ENCODE peak calls at places on chromosomes 11 and 22, in nine cellular contexts. One of them, this sample, is unnamed. For H3K4me1, the result is how much of the 10 kb centered on the place peaks cover.

GRCh38 chr11:94504689-94505293 is 7.5 kb upstream of the C11orf97 start:
- DNase-seq in lower lobe of right lung: no peak
- DNase-seq in small intestine: peak
- DNase-seq in heart right ventricle: no peak
- DNase-seq in ovary: no peak
- DNase-seq in esophagus muscularis mucosa: no peak
- DNase-seq in K562: peak
- DNase-seq in left lung: no peak
- DNase-seq in GM23338: peak
- DNase-seq in this sample: peak

GRCh38 chr11:64447717-64448598 is 89.0 kb downstream of the RPS6KA4 start:
- DNase-seq in esophagus muscularis mucosa: no peak
- DNase-seq in lower lobe of right lung: peak
- DNase-seq in left lung: no peak
- DNase-seq in K562: no peak
- DNase-seq in GM23338: peak
- DNase-seq in heart right ventricle: peak
- DNase-seq in small intestine: peak
- DNase-seq in ovary: no peak
- DNase-seq in this sample: peak

GRCh38 chr11:61158691-61159381 is 2.4 kb downstream of the VPS37C start:
- DNase-seq in ovary: no peak
- DNase-seq in lower lobe of right lung: no peak
- DNase-seq in small intestine: peak
- DNase-seq in K562: no peak
- DNase-seq in GM23338: no peak
- DNase-seq in left lung: no peak
- DNase-seq in heart right ventricle: no peak
- DNase-seq in esophagus muscularis mucosa: no peak
- DNase-seq in this sample: no peak

GRCh38 chr22:42945736-42946135 is 69.2 kb downstream of the PACSIN2 start:
- DNase-seq in small intestine: no peak
- DNase-seq in esophagus muscularis mucosa: no peak
- DNase-seq in ovary: no peak
- DNase-seq in GM23338: peak
- DNase-seq in lower lobe of right lung: no peak
- DNase-seq in left lung: no peak
- DNase-seq in heart right ventricle: no peak
- DNase-seq in K562: peak
- DNase-seq in this sample: no peak

GRCh38 chr11:64810891-64811272 is 531 bp upstream of the MEN1 start:
- DNase-seq in esophagus muscularis mucosa: no peak
- DNase-seq in heart right ventricle: no peak
- DNase-seq in left lung: no peak
- DNase-seq in K562: no peak
- DNase-seq in lower lobe of right lung: no peak
- DNase-seq in small intestine: peak
- DNase-seq in GM23338: peak
- DNase-seq in ovary: no peak
- DNase-seq in this sample: no peak

GRCh38 chr11:92251980-92252379 is 27.4 kb downstream of the FAT3 start:
- DNase-seq in GM23338: no peak
- DNase-seq in K562: no peak
- DNase-seq in small intestine: no peak
- DNase-seq in heart right ventricle: no peak
- DNase-seq in esophagus muscularis mucosa: no peak
- DNase-seq in ovary: no peak
- DNase-seq in lower lobe of right lung: no peak
- DNase-seq in left lung: no peak
- DNase-seq in this sample: peak

GRCh38 chr11:20131744-20132666 is 28.3 kb downstream of the DBX1 start:
- DNase-seq in GM23338: peak
- DNase-seq in K562: peak
- DNase-seq in esophagus muscularis mucosa: no peak
- DNase-seq in lower lobe of right lung: peak
- DNase-seq in heart right ventricle: peak
- DNase-seq in small intestine: peak
- DNase-seq in ovary: peak
- DNase-seq in left lung: peak
- DNase-seq in this sample: peak

GRCh38 chr11:17410606-17411379 is 22.3 kb upstream of the KCNJ11 start:
- DNase-seq in lower lobe of right lung: peak
- DNase-seq in esophagus muscularis mucosa: no peak
- DNase-seq in K562: no peak
- DNase-seq in ovary: no peak
- DNase-seq in heart right ventricle: no peak
- DNase-seq in left lung: no peak
- DNase-seq in small intestine: peak
- DNase-seq in GM23338: no peak
- DNase-seq in this sample: no peak

GRCh38 chr11:44246726-44247125 is 63.2 kb downstream of the ALX4 start:
- DNase-seq in esophagus muscularis mucosa: peak
- DNase-seq in K562: no peak
- DNase-seq in heart right ventricle: no peak
- DNase-seq in small intestine: no peak
- DNase-seq in GM23338: no peak
- DNase-seq in lower lobe of right lung: no peak
- DNase-seq in left lung: no peak
- DNase-seq in ovary: no peak
- DNase-seq in this sample: peak

GRCh38 chr22:42933783-42934144 is 76.7 kb upstream of the ARFGAP3 start:
- DNase-seq in left lung: no peak
- DNase-seq in ovary: no peak
- DNase-seq in lower lobe of right lung: no peak
- DNase-seq in esophagus muscularis mucosa: no peak
- DNase-seq in small intestine: no peak
- DNase-seq in GM23338: no peak
- DNase-seq in heart right ventricle: peak
- DNase-seq in K562: no peak
- DNase-seq in this sample: no peak

GRCh38 chr22:28053871-28054621 is 135.0 kb upstream of the PITPNB start:
- DNase-seq in left lung: no peak
- DNase-seq in K562: no peak
- DNase-seq in heart right ventricle: no peak
- DNase-seq in ovary: no peak
- DNase-seq in small intestine: no peak
- DNase-seq in GM23338: no peak
- DNase-seq in esophagus muscularis mucosa: no peak
- DNase-seq in lower lobe of right lung: no peak
- DNase-seq in this sample: no peak

GRCh38 chr11:57515332-57516060 is at the start of gene SLC43A1:
- DNase-seq in ovary: peak
- DNase-seq in GM23338: peak
- DNase-seq in left lung: peak
- DNase-seq in heart right ventricle: peak
- DNase-seq in small intestine: peak
- DNase-seq in K562: peak
- DNase-seq in lower lobe of right lung: peak
- DNase-seq in esophagus muscularis mucosa: peak
- DNase-seq in this sample: peak

GRCh38 chr11:1573847-1574255 is 1.8 kb upstream of the DUSP8 start:
- DNase-seq in ovary: no peak
- DNase-seq in small intestine: no peak
- DNase-seq in lower lobe of right lung: peak
- DNase-seq in left lung: peak
- DNase-seq in heart right ventricle: no peak
- DNase-seq in esophagus muscularis mucosa: no peak
- DNase-seq in K562: no peak
- DNase-seq in GM23338: no peak
- DNase-seq in this sample: no peak

GRCh38 chr11:1571760-1572199 is 291 bp downstream of the DUSP8 start:
- DNase-seq in left lung: peak
- DNase-seq in lower lobe of right lung: no peak
- DNase-seq in GM23338: no peak
- DNase-seq in K562: no peak
- DNase-seq in heart right ventricle: no peak
- DNase-seq in esophagus muscularis mucosa: no peak
- DNase-seq in small intestine: no peak
- DNase-seq in ovary: no peak
- DNase-seq in this sample: no peak

GRCh38 chr11:1570896-1571759 is 943 bp downstream of the DUSP8 start:
- DNase-seq in left lung: peak
- DNase-seq in ovary: no peak
- DNase-seq in small intestine: no peak
- DNase-seq in esophagus muscularis mucosa: no peak
- DNase-seq in GM23338: peak
- DNase-seq in heart right ventricle: no peak
- DNase-seq in lower lobe of right lung: no peak
- DNase-seq in K562: no peak
- DNase-seq in this sample: no peak

GRCh38 chr11:1573077-1573846 is 1.2 kb upstream of the DUSP8 start:
- DNase-seq in ovary: no peak
- DNase-seq in heart right ventricle: no peak
- DNase-seq in esophagus muscularis mucosa: no peak
- DNase-seq in small intestine: peak
- DNase-seq in lower lobe of right lung: no peak
- DNase-seq in left lung: peak
- DNase-seq in GM23338: no peak
- DNase-seq in K562: no peak
- DNase-seq in this sample: no peak

DNA sequence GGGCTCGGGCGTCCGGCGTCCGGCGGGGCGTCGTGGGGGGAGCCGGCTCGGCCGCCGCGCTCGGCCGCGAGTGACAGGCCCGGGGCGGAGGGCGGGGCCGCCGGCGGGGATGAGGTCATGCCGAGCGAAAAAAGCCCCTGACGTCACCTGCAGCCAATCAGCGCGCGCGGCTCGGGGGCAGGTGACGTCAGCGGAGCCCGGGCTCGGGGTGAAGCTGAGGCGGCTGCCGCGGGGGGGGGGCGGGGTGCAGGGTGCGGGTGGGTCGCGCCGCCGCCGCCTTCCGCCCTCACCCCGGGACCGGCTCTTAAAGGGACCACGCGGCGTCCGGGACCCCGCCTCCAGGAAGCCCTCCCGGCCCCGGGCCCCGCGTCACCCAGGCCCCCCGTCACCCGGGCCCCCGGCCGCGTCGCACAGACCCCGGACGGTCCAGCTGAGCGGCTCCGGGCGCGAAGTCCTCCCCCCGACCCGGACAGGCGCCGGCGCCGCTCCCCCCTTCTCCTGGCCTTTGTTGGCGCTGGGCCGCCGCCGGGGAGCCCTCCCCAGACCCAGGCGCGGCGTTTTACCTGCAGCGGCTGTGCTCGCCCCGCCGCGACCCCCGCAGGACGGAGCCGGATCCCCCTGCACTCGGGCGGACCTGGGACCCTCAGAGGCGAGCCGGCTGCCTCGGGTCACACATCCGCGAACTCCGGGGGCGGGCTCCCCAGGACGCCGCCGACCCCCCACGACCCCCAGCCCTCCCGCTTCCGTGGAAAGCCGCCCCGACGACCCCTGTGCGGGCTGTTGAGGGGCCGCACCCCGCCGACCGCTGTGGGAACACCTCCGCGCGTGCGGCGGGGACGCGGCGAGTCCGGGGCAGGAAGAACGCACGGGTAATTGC is at the start of gene DUSP8:
- DNase-seq in K562: peak
- DNase-seq in small intestine: peak
- DNase-seq in esophagus muscularis mucosa: peak
- DNase-seq in left lung: peak
- DNase-seq in ovary: peak
- DNase-seq in lower lobe of right lung: peak
- DNase-seq in heart right ventricle: peak
- DNase-seq in GM23338: peak
- DNase-seq in this sample: peak
- H3K27ac ChIP-seq in K562: peak
- H3K27ac ChIP-seq in small intestine: peak
- H3K27ac ChIP-seq in esophagus muscularis mucosa: peak
- H3K27ac ChIP-seq in left lung: peak
- H3K27ac ChIP-seq in ovary: no peak
- H3K27ac ChIP-seq in lower lobe of right lung: peak
- H3K27ac ChIP-seq in heart right ventricle: peak
- H3K27ac ChIP-seq in GM23338: no peak
- H3K27ac ChIP-seq in this sample: no peak

GRCh38 chr11:108662700-108663099 is 2.2 kb upstream of the DDX10 start:
- DNase-seq in heart right ventricle: no peak
- DNase-seq in small intestine: no peak
- DNase-seq in GM23338: no peak
- DNase-seq in K562: no peak
- DNase-seq in left lung: no peak
- DNase-seq in lower lobe of right lung: no peak
- DNase-seq in esophagus muscularis mucosa: no peak
- DNase-seq in ovary: no peak
- DNase-seq in this sample: no peak
- H3K4me1 ChIP-seq in heart right ventricle: under half
- H3K4me1 ChIP-seq in small intestine: under half
- H3K4me1 ChIP-seq in GM23338: under half
- H3K4me1 ChIP-seq in K562: under half
- H3K4me1 ChIP-seq in left lung: under half
- H3K4me1 ChIP-seq in lower lobe of right lung: under half
- H3K4me1 ChIP-seq in esophagus muscularis mucosa: under half
- H3K4me1 ChIP-seq in ovary: under half
- H3K4me1 ChIP-seq in this sample: under half

DNA sequence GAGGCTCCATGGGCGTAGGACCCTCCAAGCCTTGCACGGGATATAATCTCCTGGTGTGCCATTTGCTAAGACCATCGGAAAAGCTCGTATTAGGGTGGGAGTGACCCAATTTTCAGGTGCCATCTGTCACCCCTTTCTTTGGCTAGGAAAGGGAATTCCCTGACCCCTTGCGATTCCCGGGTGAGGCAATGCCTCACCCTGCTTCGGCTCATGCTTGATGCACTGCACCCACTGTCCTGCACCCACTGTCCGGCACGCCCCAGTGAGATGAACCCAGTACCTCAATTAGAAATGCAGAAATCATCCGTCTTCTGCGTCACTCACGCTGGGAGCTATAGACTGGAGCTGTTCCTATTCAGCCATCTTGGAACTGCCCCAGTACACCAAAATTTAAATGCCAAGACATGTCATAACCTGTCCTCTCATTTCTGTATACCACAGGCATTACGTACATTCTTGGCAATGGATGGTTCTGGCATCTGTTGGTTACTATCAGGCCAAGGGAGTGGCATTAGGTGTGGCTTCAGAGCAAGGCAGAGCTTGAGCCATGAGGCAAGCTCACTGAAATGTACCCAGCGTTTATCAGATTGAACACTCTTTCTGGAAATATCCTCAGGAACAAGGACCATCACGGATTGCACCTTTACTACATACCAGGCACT is 95.4 kb upstream of the GALNT18 start:
- DNase-seq in ovary: no peak
- DNase-seq in lower lobe of right lung: no peak
- DNase-seq in K562: no peak
- DNase-seq in heart right ventricle: no peak
- DNase-seq in left lung: no peak
- DNase-seq in GM23338: no peak
- DNase-seq in small intestine: no peak
- DNase-seq in esophagus muscularis mucosa: no peak
- DNase-seq in this sample: no peak
- H3K27ac ChIP-seq in ovary: no peak
- H3K27ac ChIP-seq in lower lobe of right lung: no peak
- H3K27ac ChIP-seq in K562: no peak
- H3K27ac ChIP-seq in heart right ventricle: no peak
- H3K27ac ChIP-seq in left lung: no peak
- H3K27ac ChIP-seq in GM23338: no peak
- H3K27ac ChIP-seq in small intestine: no peak
- H3K27ac ChIP-seq in esophagus muscularis mucosa: no peak
- H3K27ac ChIP-seq in this sample: no peak

DNA sequence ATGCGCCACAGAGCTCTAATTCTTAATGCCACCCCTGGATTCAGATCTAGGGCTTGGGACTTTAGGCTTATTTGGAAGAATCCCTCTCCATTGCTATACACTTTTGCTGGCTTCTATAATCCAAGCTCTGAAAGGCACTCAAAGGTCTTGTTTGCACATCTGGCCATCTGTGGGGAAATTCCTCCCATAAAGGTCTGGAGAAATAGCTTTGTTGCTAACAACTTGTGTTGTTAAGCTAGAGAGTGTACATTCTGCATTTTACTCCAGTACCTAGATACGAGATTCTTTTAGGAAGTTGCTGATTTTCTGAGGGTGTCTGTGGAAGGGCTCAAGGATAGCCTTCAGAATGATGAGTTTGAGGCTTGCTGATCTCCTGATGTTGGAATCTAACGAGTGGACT is 50.7 kb downstream of the UBASH3B start:
- DNase-seq in heart right ventricle: no peak
- DNase-seq in GM23338: no peak
- DNase-seq in small intestine: no peak
- DNase-seq in lower lobe of right lung: no peak
- DNase-seq in left lung: no peak
- DNase-seq in ovary: no peak
- DNase-seq in esophagus muscularis mucosa: no peak
- DNase-seq in K562: no peak
- DNase-seq in this sample: no peak
- H3K4me1 ChIP-seq in heart right ventricle: under half
- H3K4me1 ChIP-seq in GM23338: under half
- H3K4me1 ChIP-seq in small intestine: under half
- H3K4me1 ChIP-seq in lower lobe of right lung: under half
- H3K4me1 ChIP-seq in left lung: under half
- H3K4me1 ChIP-seq in ovary: under half
- H3K4me1 ChIP-seq in esophagus muscularis mucosa: under half
- H3K4me1 ChIP-seq in K562: under half
- H3K4me1 ChIP-seq in this sample: under half

This sample was measured in cardiac muscle cell.